ENCODE peak calls at places on chromosomes 13 and 19, in nine cellular contexts. E is heart left ventricle; T is Right ventricle myocardium superior; S is HepG2; Z is left lobe of liver; L is activated CD8-positive, alpha-beta T cell treated with anti-CD3 and anti-CD28 coated beads, Interleukin-2, amount 10 ng/mL, durations not matched to agents 7 days and 5 days; N is A549; O is GM23338; P is activated T-cell treated with anti-CD3 and anti-CD28 coated beads, Interleukin-2, amount 50 U/mL, for 4 hours. H is an unnamed sample.

GRCh38 chr19:48258350-48258749 is 2.6 kb upstream of the CARD8 start:
- ATAC-seq in T (no peak), N (no peak), S (no peak), O (no peak), Z (no peak), P (peak; percentile 12), E (no peak), L (peak; percentile 22), H (no peak)

GRCh38 chr19:15374796-15375440 is 4.7 kb downstream of the AKAP8 start:
- ATAC-seq in N (no peak), P (no peak), E (peak; percentile 26), Z (peak; percentile 64), S (no peak), L (no peak), O (no peak), T (peak; percentile 48), H (no peak)

GRCh38 chr13:94305463-94305862 is 174.0 kb downstream of the DCT start:
- ATAC-seq in E (peak; percentile 86), O (no peak), Z (peak; percentile 45), T (peak; percentile 71), N (peak; percentile 59), L (no peak), P (no peak), S (peak; percentile 35), H (no peak)

GRCh38 chr13:45257638-45258338 is 56.9 kb upstream of the KCTD4 start:
- ATAC-seq in O (no peak), T (no peak), L (no peak), Z (no peak), S (no peak), E (no peak), P (no peak), N (no peak), H (no peak)

GRCh38 chr13:90336507-90336906 is 1011.0 kb upstream of the MIR17HG start:
- ATAC-seq in N (no peak), L (no peak), Z (no peak), E (no peak), S (no peak), T (no peak), O (no peak), P (no peak), H (no peak)

GRCh38 chr19:7533281-7533819 is 2.2 kb upstream of the PNPLA6 start:
- ATAC-seq in E (peak; percentile 47), S (no peak), N (no peak), Z (peak; percentile 2), O (peak; percentile 15), T (peak; percentile 23), L (no peak), P (no peak), H (no peak)

GRCh38 chr19:10763399-10763798 is 45.5 kb downstream of the DNM2 start:
- ATAC-seq in N (no peak), L (no peak), P (no peak), Z (no peak), T (no peak), S (no peak), E (no peak), O (no peak), H (no peak)

GRCh38 chr13:77417897-77418296 is 91.0 kb upstream of the MYCBP2 start:
- ATAC-seq in O (no peak), Z (no peak), T (no peak), L (no peak), S (no peak), E (no peak), P (no peak), N (no peak), H (no peak)

GRCh38 chr19:46603195-46603637 is 2.1 kb downstream of the CALM3 start:
- ATAC-seq in P (no peak), L (no peak), E (no peak), Z (peak; percentile 6), T (no peak), O (no peak), S (no peak), N (no peak), H (no peak)

GRCh38 chr13:99256709-99257108 is 1.5 kb downstream of the GPR18 start:
- ATAC-seq in N (no peak), Z (no peak), O (no peak), E (peak; percentile 66), T (peak; percentile 65), P (no peak), L (peak; percentile 18), S (no peak), H (peak; percentile 49)

GRCh38 chr19:8468761-8469458 is 24.1 kb downstream of the HNRNPM start:
- ATAC-seq in T (no peak), L (peak; percentile 28), N (no peak), S (no peak), O (no peak), E (no peak), Z (no peak), P (no peak), H (no peak)